ENCODE peak calls at places on chromosome 7, in seven cellular contexts. H is MM.1S, M is fibroblast of lung, Y is GM23338, J is mesendoderm, N is osteoblast, K is OCI-LY7. B is an unnamed sample. For H3K4me1 and H3K79me2, the result is how much of the 10 kb centered on the place peaks cover.

GRCh38 chr7:127534636-127535035 is 50.8 kb downstream of the GCC1 start:
- DNase-seq in H (no peak), M (no peak), Y (no peak), J (no peak), N (no peak), K (no peak), B (no peak)

GRCh38 chr7:22700559-22701002 is 26.4 kb upstream of the IL6 start:
- DNase-seq in H (no peak), M (peak), Y (no peak), J (no peak), N (peak), K (no peak), B (peak)

GRCh38 chr7:45267262-45267661 is 109.7 kb downstream of the RAMP3 start:
- DNase-seq in H (no peak), M (peak), Y (peak), J (no peak), N (no peak), K (no peak), B (no peak)

GRCh38 chr7:80581472-80581871 is 57.0 kb upstream of the CD36 start:
- DNase-seq in H (no peak), M (no peak), Y (no peak), J (no peak), N (no peak), K (no peak), B (no peak)

GRCh38 chr7:132607656-132608055 is 31.4 kb upstream of the PLXNA4 start:
- DNase-seq in H (no peak), M (no peak), Y (no peak), J (no peak), N (no peak), K (no peak), B (no peak)

GRCh38 chr7:32039000-32039756 is 31.0 kb downstream of the PDE1C start:
- DNase-seq in H (no peak), M (no peak), Y (peak), J (peak), N (no peak), K (no peak), B (no peak)

GRCh38 chr7:12706900-12707536 is 19.6 kb downstream of the ARL4A start:
- DNase-seq in H (no peak), M (peak), Y (no peak), J (no peak), N (no peak), K (no peak), B (peak)

GRCh38 chr7:70568674-70569334 is 563.1 kb upstream of the GALNT17 start:
- DNase-seq in H (no peak), M (peak), Y (no peak), J (no peak), N (no peak), K (no peak), B (peak)

GRCh38 chr7:54968018-54968417 is 50.8 kb upstream of the EGFR start:
- DNase-seq in H (no peak), M (no peak), Y (peak), J (no peak), N (no peak), K (no peak), B (no peak)

GRCh38 chr7:100198266-100198665 is 20.5 kb downstream of the STAG3 start:
- DNase-seq in H (no peak), M (no peak), Y (no peak), J (no peak), N (no peak), K (no peak), B (no peak)

GRCh38 chr7:27704407-27705199 is 35.4 kb upstream of the TAX1BP1 start:
- DNase-seq in H (no peak), M (no peak), Y (no peak), J (no peak), N (no peak), K (no peak), B (no peak)

GRCh38 chr7:133419036-133419435 is 166.2 kb downstream of the EXOC4 start:
- DNase-seq in H (no peak), M (no peak), Y (no peak), J (no peak), N (no peak), K (no peak), B (no peak)

GRCh38 chr7:157428554-157428945 is 91.7 kb downstream of the DNAJB6 start:
- DNase-seq in H (no peak), M (no peak), Y (no peak), J (no peak), N (no peak), K (no peak), B (no peak)

GRCh38 chr7:79377097-79377496 is 76.4 kb downstream of the MAGI2 start:
- DNase-seq in H (no peak), M (no peak), Y (no peak), J (no peak), N (no peak), K (no peak), B (no peak)

GRCh38 chr7:96244244-96244991 is 77.5 kb downstream of the SLC25A13 start:
- DNase-seq in H (no peak), M (no peak), Y (no peak), J (no peak), N (no peak), K (no peak), B (no peak)

GRCh38 chr7:101938115-101938514 is 120.7 kb downstream of the CUX1 start:
- DNase-seq in H (no peak), M (no peak), Y (no peak), J (no peak), N (no peak), K (no peak), B (no peak)

GRCh38 chr7:95434501-95435421 is at the start of gene PON2:
- DNase-seq in H (peak), M (peak), Y (peak), J (peak), N (peak), K (no peak), B (peak)

GRCh38 chr7:158494643-158495042 is 93.0 kb downstream of the PTPRN2 start:
- DNase-seq in H (no peak), M (no peak), Y (no peak), J (no peak), N (no peak), K (no peak), B (no peak)

GRCh38 chr7:70142247-70142932 is 544.1 kb downstream of the AUTS2 start:
- DNase-seq in H (no peak), M (no peak), Y (no peak), J (no peak), N (no peak), K (no peak), B (no peak)

GRCh38 chr7:130961128-130961601 is 227.2 kb upstream of the KLF14 start:
- DNase-seq in H (peak), M (peak), Y (no peak), J (no peak), N (peak), K (peak), B (peak)

GRCh38 chr7:100432053-100432452 is 2.4 kb downstream of the MEPCE start:
- DNase-seq in H (no peak), M (no peak), Y (no peak), J (peak), N (no peak), K (no peak), B (no peak)

GRCh38 chr7:51278797-51279196 is 37.8 kb downstream of the COBL start:
- DNase-seq in H (no peak), M (no peak), Y (no peak), J (no peak), N (no peak), K (no peak), B (no peak)

GRCh38 chr7:92813390-92814024 is 22.9 kb downstream of the CDK6 start:
- DNase-seq in H (peak), M (peak), Y (no peak), J (no peak), N (no peak), K (peak), B (peak)

GRCh38 chr7:133754718-133755117 is 372.4 kb upstream of the LRGUK start:
- DNase-seq in H (no peak), M (no peak), Y (no peak), J (no peak), N (no peak), K (no peak), B (no peak)

GRCh38 chr7:71770269-71770907 is 638.4 kb downstream of the GALNT17 start:
- DNase-seq in H (no peak), M (peak), Y (no peak), J (no peak), N (no peak), K (no peak), B (peak)

GRCh38 chr7:157077986-157078644 is 60.6 kb upstream of the UBE3C start:
- DNase-seq in H (no peak), M (peak), Y (peak), J (peak), N (no peak), K (no peak), B (peak)

GRCh38 chr7:14836571-14837189 is 65.9 kb downstream of the DGKB start:
- DNase-seq in H (no peak), M (peak), Y (peak), J (peak), N (peak), K (no peak), B (peak)

GRCh38 chr7:125567686-125568085 is 638.1 kb upstream of the POT1 start:
- DNase-seq in H (no peak), M (no peak), Y (no peak), J (no peak), N (no peak), K (no peak), B (no peak)

GRCh38 chr7:55366461-55367138 is 1.5 kb downstream of the LANCL2 start:
- DNase-seq in H (peak), M (no peak), Y (peak), J (peak), N (peak), K (peak), B (no peak)

GRCh38 chr7:150567168-150567567 is at the start of gene GIMAP4:
- DNase-seq in H (no peak), M (no peak), Y (no peak), J (no peak), N (no peak), K (no peak), B (no peak)
- H3K4me3 ChIP-seq in H (no peak), M (no peak), Y (no peak), J (no peak), N (no peak), K (no peak), B (no peak)

GRCh38 chr7:24972991-24973390 is 7.0 kb downstream of the OSBPL3 start:
- DNase-seq in H (no peak), M (peak), Y (no peak), J (no peak), N (peak), K (no peak), B (peak)
- H3K4me1 ChIP-seq in H (under half), M (under half), Y (under half), J (under half), N (half or more), K (half or more), B (under half)

GRCh38 chr7:129840757-129841156 is 112.0 kb downstream of the UBE2H start:
- DNase-seq in H (no peak), M (peak), Y (no peak), J (no peak), N (no peak), K (no peak), B (peak)
- H3K79me2 ChIP-seq in H (half or more), M (under half), Y (under half), J (under half), N (under half), K (under half), B (under half)

GRCh38 chr7:136870799-136871487 is 2.5 kb downstream of the CHRM2 start:
- DNase-seq in H (no peak), M (peak), Y (peak), J (peak), N (peak), K (no peak), B (peak)
- H3K4me3 ChIP-seq in H (no peak), M (peak), Y (peak), J (no peak), N (peak), K (no peak), B (peak)

GRCh38 chr7:24702674-24703235 is 54.5 kb downstream of the GSDME start:
- DNase-seq in H (no peak), M (peak), Y (no peak), J (no peak), N (no peak), K (no peak), B (peak)
- H3K4me1 ChIP-seq in H (under half), M (under half), Y (under half), J (under half), N (under half), K (under half), B (under half)

DNA sequence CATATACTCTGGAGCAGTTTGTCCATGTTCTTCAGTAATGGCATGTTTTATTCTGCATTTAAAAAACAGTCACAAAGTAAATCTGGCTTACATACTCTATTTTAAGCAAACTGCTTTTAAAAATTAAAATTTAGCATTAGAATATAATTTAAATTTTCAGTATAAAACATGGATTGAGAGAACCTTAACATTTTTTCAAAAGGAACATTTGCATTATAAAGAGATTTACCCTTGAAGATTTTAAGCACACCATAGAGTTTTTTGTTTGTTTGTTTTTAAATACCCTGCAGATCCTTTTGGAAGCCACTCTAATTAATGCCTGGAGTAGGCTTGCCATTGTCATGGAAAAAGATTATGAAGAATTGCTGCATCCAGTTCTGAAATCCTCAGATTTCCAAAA is 70.4 kb downstream of the ZNRF2 start:
- DNase-seq in H (no peak), M (no peak), Y (no peak), J (no peak), N (no peak), K (no peak), B (no peak)
- H3K79me2 ChIP-seq in H (half or more), M (under half), Y (under half), J (under half), N (under half), K (under half), B (under half)